ENCODE peak calls at places on chromosomes 16 and 17, in five cellular contexts. C is Caco-2, E is A549, L is body of pancreas, N is transverse colon. X is an unnamed sample.

GRCh38 chr16:89049484-89050118 is 44.1 kb upstream of the ACSF3 start:
- DNase-seq in C (no peak), E (no peak), N (no peak), L (no peak), X (peak; percentile 42)

GRCh38 chr16:27646811-27647210 is 96.9 kb downstream of the KATNIP start:
- DNase-seq in C (no peak), N (no peak), L (no peak), E (no peak), X (no peak)

GRCh38 chr16:14399397-14400284 is 230.4 kb downstream of the PARN start:
- DNase-seq in C (peak; percentile 78), N (no peak), E (peak; percentile 92), L (no peak), X (peak; percentile 36)

GRCh38 chr17:19016881-19017280 is 12.3 kb upstream of the FAM83G start:
- DNase-seq in C (no peak), L (no peak), N (no peak), E (no peak), X (no peak)

GRCh38 chr17:2688351-2689342 is 22.9 kb downstream of the CLUH start:
- DNase-seq in E (no peak), L (peak; percentile 53), C (peak; percentile 47), N (no peak), X (no peak)

GRCh38 chr16:89476811-89477261 is 13.5 kb downstream of the ANKRD11 start:
- DNase-seq in N (no peak), E (no peak), L (no peak), C (no peak), X (no peak)

GRCh38 chr16:49532873-49533272 is 159.3 kb downstream of the C16orf78 start:
- DNase-seq in L (no peak), C (no peak), N (no peak), E (no peak), X (no peak)

GRCh38 chr17:83124871-83125514 is 45.6 kb downstream of the METRNL start:
- DNase-seq in N (no peak), C (no peak), L (no peak), E (no peak), X (no peak)

GRCh38 chr16:80023865-80024264 is 423.3 kb upstream of the MAF start:
- DNase-seq in C (no peak), N (no peak), L (no peak), E (peak; percentile 92), X (no peak)

GRCh38 chr17:35448214-35448898 is at the start of gene SLFN13:
- DNase-seq in E (peak; percentile 88), C (no peak), N (peak; percentile 82), L (peak; percentile 83), X (no peak)

GRCh38 chr17:61284174-61284573 is 115.5 kb upstream of the TBX2 start:
- DNase-seq in N (no peak), E (no peak), L (no peak), C (no peak), X (no peak)

GRCh38 chr17:7237761-7238417 is 1.4 kb downstream of the PHF23 start:
- DNase-seq in L (peak; percentile 86), C (peak; percentile 67), N (peak; percentile 91), E (peak; percentile 78), X (peak; percentile 63)

GRCh38 chr17:4101127-4101798 is 41.6 kb downstream of the ZZEF1 start:
- DNase-seq in C (no peak), E (peak; percentile 31), L (no peak), N (no peak), X (no peak)

GRCh38 chr17:57125406-57125805 is 40.4 kb downstream of the AKAP1 start:
- DNase-seq in C (no peak), E (no peak), L (no peak), N (no peak), X (no peak)

GRCh38 chr17:62064029-62064790 is 868 bp downstream of the MED13 start:
- DNase-seq in E (no peak), C (no peak), N (no peak), L (peak; percentile 25), X (no peak)

GRCh38 chr16:84774810-84775209 is 45.0 kb upstream of the CRISPLD2 start:
- DNase-seq in E (no peak), N (no peak), L (no peak), C (no peak), X (no peak)

GRCh38 chr16:3190949-3191353 is 2.9 kb downstream of the OR1F1 start:
- DNase-seq in C (no peak), N (no peak), E (peak; percentile 67), L (no peak), X (no peak)

GRCh38 chr16:30987581-30988190 is 2.7 kb downstream of the HSD3B7 start:
- DNase-seq in E (no peak), C (no peak), L (no peak), N (no peak), X (no peak)

GRCh38 chr16:66650707-66651473 is 45.7 kb downstream of the CMTM4 start:
- DNase-seq in N (peak; percentile 82), L (peak; percentile 84), E (peak; percentile 84), C (peak; percentile 75), X (peak; percentile 91)

GRCh38 chr17:76997981-76998531 is 129.9 kb downstream of the MGAT5B start:
- DNase-seq in N (peak; percentile 11), L (no peak), C (no peak), E (no peak), X (no peak)

GRCh38 chr17:11935734-11936406 is 61.4 kb downstream of the ZNF18 start:
- DNase-seq in C (no peak), N (peak; percentile 67), L (peak; percentile 18), E (peak; percentile 72), X (peak; percentile 24)

GRCh38 chr17:72691601-72692000 is 400.9 kb downstream of the SLC39A11 start:
- DNase-seq in C (no peak), N (no peak), L (no peak), E (peak; percentile 57), X (no peak)

GRCh38 chr17:19996502-19996901 is 12.7 kb upstream of the SPECC1 start:
- DNase-seq in C (no peak), N (no peak), L (no peak), E (no peak), X (no peak)

GRCh38 chr17:57881143-57881542 is 31.3 kb upstream of the MRPS23 start:
- DNase-seq in N (no peak), C (no peak), L (no peak), E (no peak), X (no peak)

GRCh38 chr16:56726926-56727325 is 3.0 kb upstream of the NUP93 start:
- DNase-seq in L (no peak), E (no peak), C (no peak), N (no peak), X (no peak)

GRCh38 chr16:89829630-89830437 is 1.6 kb downstream of the SPIRE2 start:
- DNase-seq in C (no peak), N (peak; percentile 78), L (no peak), E (no peak), X (no peak)

GRCh38 chr16:69114346-69114975 is 9.0 kb downstream of the HAS3 start:
- DNase-seq in L (no peak), E (no peak), N (no peak), C (no peak), X (no peak)

GRCh38 chr17:45093444-45094110 is 32.5 kb downstream of the NMT1 start:
- DNase-seq in N (no peak), L (no peak), C (no peak), E (no peak), X (no peak)

DNA sequence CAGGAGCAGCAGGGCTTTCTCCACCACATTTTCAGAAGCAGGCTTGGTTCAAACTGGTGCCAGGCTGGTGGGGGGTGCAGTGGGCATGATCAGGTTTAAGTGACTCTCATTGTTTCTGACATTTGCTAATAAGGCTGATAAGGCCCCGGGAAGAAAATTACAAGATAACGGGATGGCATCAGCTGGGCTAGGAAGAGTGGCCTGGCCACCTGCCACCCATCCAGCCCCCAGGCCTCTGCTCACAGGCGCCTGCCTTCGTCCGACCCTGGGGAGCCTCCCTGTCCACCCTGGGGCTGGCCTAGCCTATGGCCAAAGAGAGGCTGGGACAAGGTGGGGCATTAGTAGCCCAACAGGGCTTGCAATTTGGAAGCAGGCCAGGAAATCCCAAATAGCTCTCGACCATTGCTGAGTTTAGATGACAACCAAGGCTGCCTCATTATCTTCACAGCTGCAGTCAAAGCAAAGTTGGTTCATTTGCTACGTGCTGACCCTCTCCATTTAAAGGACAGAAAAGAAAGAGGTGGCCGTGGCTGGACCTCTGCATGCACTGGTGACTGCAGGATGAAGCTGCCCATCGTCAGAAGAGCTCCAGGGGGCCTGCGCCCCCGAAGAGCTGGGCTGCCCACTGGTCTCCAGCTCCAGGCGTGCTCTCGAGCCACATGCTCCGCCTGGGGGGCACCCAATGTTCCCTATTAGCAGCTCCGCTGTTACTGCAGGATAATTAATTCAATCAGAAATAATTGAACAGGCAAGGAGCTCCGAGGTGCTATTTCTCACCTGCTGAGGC is 44.9 kb downstream of the PEMT start:
- DNase-seq in C (no peak), E (no peak), L (no peak), N (no peak), X (peak; percentile 50)
- H3K4me3 ChIP-seq in C (no peak overlapping the region), E (no peak overlapping the region), L (no peak overlapping the region), N (no peak overlapping the region), X (no peak overlapping the region)

DNA sequence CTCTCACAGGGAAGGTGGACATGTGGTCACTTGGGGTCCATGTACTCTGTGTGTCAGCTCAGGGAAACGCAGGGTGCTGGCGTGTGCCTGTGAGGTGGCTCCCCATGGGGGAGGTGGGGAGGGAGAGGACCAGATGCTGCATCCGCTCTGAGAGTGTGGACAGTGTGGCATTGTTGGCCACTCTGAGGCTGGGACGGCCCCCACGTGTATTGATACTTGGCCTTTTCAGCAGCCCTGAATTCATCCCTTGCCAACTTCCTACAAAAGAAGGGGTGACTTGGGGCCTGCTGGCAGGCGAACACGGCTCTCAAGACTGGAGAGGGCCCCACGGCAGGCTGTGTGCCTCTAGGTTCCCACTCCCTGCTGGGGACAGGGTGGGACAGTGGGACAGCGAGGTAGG is 120.1 kb downstream of the RAB11FIP4 start:
- DNase-seq in C (no peak), N (no peak), L (no peak), E (no peak), X (no peak)
- H3K4me1 ChIP-seq in C (peaks cover 32% of the 10 kb centered on the region), N (peaks cover 20% of the 10 kb centered on the region), L (peaks cover 42% of the 10 kb centered on the region), E (no peaks in the 10 kb centered on the region), X (no peaks in the 10 kb centered on the region)

GRCh38 chr17:78689029-78689428 is 93.0 kb downstream of the CYTH1 start:
- DNase-seq in E (no peak), L (no peak), N (no peak), C (no peak), X (no peak)
- TF ChIP-seq CTCF in E (no peak), L (no peak), N (no peak), C (peak; percentile 34), X (peak; percentile 24)

DNA sequence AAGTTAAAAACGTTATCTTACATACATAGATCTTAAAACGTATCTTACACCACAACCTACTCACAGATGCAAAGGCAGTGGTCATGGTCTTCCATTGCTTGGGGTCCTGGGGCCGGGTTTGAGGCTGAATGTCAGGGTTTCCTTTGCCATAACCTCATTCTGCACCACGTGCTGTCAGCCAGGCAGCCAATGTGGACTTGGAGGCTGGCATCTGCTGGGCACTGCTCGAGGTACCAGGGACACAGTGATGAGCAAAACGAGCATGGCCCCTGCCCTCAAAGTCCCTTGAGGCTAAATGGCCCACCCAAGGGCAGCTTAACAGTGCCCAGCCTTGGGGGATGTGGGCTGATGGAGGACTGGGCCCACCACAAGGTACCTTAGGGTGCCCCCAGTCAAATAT is 35.8 kb upstream of the RGS9 start:
- DNase-seq in E (no peak), C (no peak), N (no peak), L (no peak), X (no peak)
- H3K4me3 ChIP-seq in E (peak overlapping the region; percentile 55), C (peak overlapping the region; percentile 54), N (no peak overlapping the region), L (no peak overlapping the region), X (peak overlapping the region; percentile 69)

GRCh38 chr17:79812206-79812968 is 15.5 kb upstream of the CBX8 start:
- DNase-seq in C (no peak), E (no peak), N (no peak), L (no peak), X (no peak)
- H3K4me1 ChIP-seq in C (peaks cover 36% of the 10 kb centered on the region), E (peaks cover 40% of the 10 kb centered on the region), N (peaks cover 55% of the 10 kb centered on the region), L (peaks cover 53% of the 10 kb centered on the region), X (peaks cover 14% of the 10 kb centered on the region)

GRCh38 chr17:74454197-74455024 is 12.0 kb upstream of the CD300A start:
- DNase-seq in L (peak; percentile 95), E (no peak), N (peak; percentile 94), C (no peak), X (peak; percentile 97)
- TF ChIP-seq CTCF in L (peak; percentile 33), E (no peak), N (no peak), C (no peak), X (peak; percentile 1)